ENCODE peak calls at places on chromosome 4, in four cellular contexts. E, F, T and D are unnamed samples.

GRCh38 chr4:161696957-161697356 is 466.8 kb downstream of the FSTL5 start:
- DNase-seq in E (no peak), F (no peak), T (no peak), D (no peak)

GRCh38 chr4:24894846-24895245 is 18.0 kb downstream of the CCDC149 start:
- DNase-seq in T (no peak), E (no peak), F (no peak), D (no peak)

GRCh38 chr4:188106454-188106853 is 2.9 kb downstream of the TRIML2 start:
- DNase-seq in F (no peak), E (no peak), T (no peak), D (no peak)

GRCh38 chr4:98994474-98995182 is 893 bp upstream of the METAP1 start:
- DNase-seq in E (no peak), F (peak), T (no peak), D (no peak)

GRCh38 chr4:150173420-150173819 is 95.2 kb downstream of the DCLK2 start:
- DNase-seq in E (peak), T (no peak), F (no peak), D (no peak)

GRCh38 chr4:153166971-153167501 is 37.2 kb upstream of the TRIM2 start:
- DNase-seq in T (no peak), F (no peak), E (peak), D (peak)

GRCh38 chr4:7547368-7548040 is 112.8 kb upstream of the PSAPL1 start:
- DNase-seq in F (no peak), E (no peak), T (no peak), D (peak)

GRCh38 chr4:17174751-17175150 is 276.3 kb upstream of the LDB2 start:
- DNase-seq in F (no peak), T (no peak), E (no peak), D (no peak)

GRCh38 chr4:70183168-70183939 is 12.2 kb upstream of the ODAM start:
- DNase-seq in F (no peak), T (no peak), E (peak), D (peak)

GRCh38 chr4:47465008-47465407 is 1.5 kb upstream of the COMMD8 start:
- DNase-seq in T (no peak), F (no peak), E (peak), D (no peak)

GRCh38 chr4:110622841-110623709 is at the start of gene PITX2:
- DNase-seq in T (peak), F (peak), E (peak), D (peak)

GRCh38 chr4:81601270-81601694 is 129.6 kb upstream of the RASGEF1B start:
- DNase-seq in F (no peak), T (no peak), E (peak), D (no peak)

GRCh38 chr4:73576366-73576765 is 43.9 kb downstream of the RASSF6 start:
- DNase-seq in E (peak), F (no peak), T (no peak), D (no peak)

GRCh38 chr4:184167576-184167975 is 50.1 kb downstream of the ENPP6 start:
- DNase-seq in F (no peak), E (no peak), T (no peak), D (no peak)

GRCh38 chr4:183961772-183962171 is 56.7 kb downstream of the STOX2 start:
- DNase-seq in E (no peak), F (no peak), T (no peak), D (no peak)

GRCh38 chr4:164509951-164510350 is 244.0 kb upstream of the SMIM31 start:
- DNase-seq in F (no peak), E (no peak), T (no peak), D (no peak)

GRCh38 chr4:77651820-77652219 is 46.2 kb downstream of the CXCL13 start:
- DNase-seq in F (no peak), E (no peak), T (no peak), D (no peak)

GRCh38 chr4:55186123-55186522 is 60.7 kb upstream of the KDR start:
- DNase-seq in T (no peak), F (no peak), E (no peak), D (no peak)
- TF ChIP-seq CTCF in T (no peak), F (no peak), E (peak), D (no peak)

GRCh38 chr4:674172-675035 is at the start of the genes ATP5ME and MYL5:
- DNase-seq in F (peak), E (peak), T (peak), D (peak)
- TF ChIP-seq CTCF in F (peak), E (peak), T (peak), D (peak)

GRCh38 chr4:142886566-142886965 is 40.5 kb upstream of the INPP4B start:
- DNase-seq in F (no peak), T (no peak), E (no peak), D (no peak)

GRCh38 chr4:142881331-142881730 is 35.2 kb upstream of the INPP4B start:
- DNase-seq in T (no peak), F (no peak), E (no peak), D (no peak)

GRCh38 chr4:142883433-142883832 is 37.3 kb upstream of the INPP4B start:
- DNase-seq in T (no peak), E (no peak), F (no peak), D (no peak)
- TF ChIP-seq CTCF in T (peak), E (peak), F (no peak), D (no peak)

DNA sequence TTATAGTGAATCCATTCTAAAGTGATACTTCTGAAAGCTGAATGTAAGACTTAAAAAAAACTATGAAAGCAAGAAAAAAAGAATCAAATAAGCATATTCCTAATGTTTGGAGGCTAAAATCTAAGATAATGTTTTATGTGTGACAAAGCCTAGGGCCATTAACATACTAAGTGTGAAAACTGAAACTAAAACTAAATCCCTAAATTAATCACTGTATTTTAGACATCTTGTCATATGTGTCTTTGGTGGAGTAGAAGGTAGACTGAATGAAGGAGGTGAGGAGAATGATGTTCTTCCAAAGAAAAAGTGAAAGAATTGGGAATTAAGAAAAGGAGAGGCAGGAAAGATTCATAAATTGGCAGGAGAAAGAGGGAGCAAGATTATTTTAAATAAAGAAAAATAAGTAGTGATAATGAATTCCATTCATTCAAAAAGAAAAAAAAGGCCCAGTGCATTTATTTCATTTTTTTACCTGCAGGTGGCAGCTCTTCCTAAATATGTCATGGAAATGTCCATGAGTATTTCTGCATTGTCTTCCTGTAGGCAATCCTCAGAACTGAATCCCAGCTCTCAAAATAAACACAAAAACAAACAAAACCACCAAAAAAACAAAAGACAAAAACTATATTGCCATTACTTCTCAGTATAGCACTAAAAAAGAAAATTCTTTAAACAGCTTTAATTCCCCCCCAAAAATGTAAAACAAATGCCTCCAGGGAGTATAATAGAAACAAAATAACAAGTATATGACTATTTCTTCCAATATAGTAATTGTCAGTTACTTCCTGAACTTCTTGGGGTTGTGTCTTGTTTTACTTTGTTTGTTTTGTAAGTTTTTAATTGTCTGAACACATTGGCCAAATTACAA is 17.0 kb upstream of the AP1AR start:
- DNase-seq in T (no peak), E (peak), F (no peak), D (no peak)
- TF ChIP-seq CTCF in T (peak), E (peak), F (peak), D (peak)